ENCODE peak calls at places on chromosomes 1 and 21, in seven cellular contexts. H is GM20000, E is cardiac fibroblast, D is tibial nerve, S is body of pancreas, X is NCI-H1694 treated with DMSO at 0.1 percent for 48 hours, G is non-pigmented ciliary epithelial cell. A is an unnamed sample.

GRCh38 chr21:31531967-31532366 is 127.5 kb upstream of the SOD1 start:
- DNase-seq in H (no peak), E (no peak), D (no peak), S (no peak), X (peak; percentile 53), G (no peak), A (no peak)

GRCh38 chr21:46600978-46601377 is 3.9 kb downstream of the S100B start:
- DNase-seq in H (peak; percentile 5), E (no peak), D (no peak), S (no peak), X (no peak), G (no peak), A (no peak)

GRCh38 chr1:61198554-61198953 is 116.2 kb downstream of the NFIA start:
- DNase-seq in H (no peak), E (no peak), D (no peak), S (no peak), X (peak; percentile 99), G (no peak), A (no peak)

GRCh38 chr1:3501856-3502665 is 47.6 kb downstream of the ARHGEF16 start:
- DNase-seq in H (peak; percentile 82), E (peak; percentile 47), D (peak; percentile 74), S (peak; percentile 72), X (no peak), G (no peak), A (peak; percentile 55)

GRCh38 chr1:94022471-94023189 is 98.3 kb downstream of the ABCA4 start:
- DNase-seq in H (no peak), E (peak; percentile 98), D (peak; percentile 28), S (no peak), X (no peak), G (peak; percentile 90), A (no peak)

GRCh38 chr1:88701275-88701674 is 17.2 kb downstream of the PKN2 start:
- DNase-seq in H (peak; percentile 11), E (peak; percentile 41), D (no peak), S (no peak), X (no peak), G (no peak), A (no peak)

GRCh38 chr1:116711061-116711582 is 43.1 kb upstream of the CD2 start:
- DNase-seq in H (no peak), E (no peak), D (no peak), S (no peak), X (peak; percentile 70), G (no peak), A (no peak)

GRCh38 chr1:112937070-112937469 is 18.9 kb downstream of the SLC16A1 start:
- DNase-seq in H (peak; percentile 37), E (peak; percentile 51), D (no peak), S (no peak), X (no peak), G (no peak), A (no peak)

GRCh38 chr1:17586172-17586963 is 46.9 kb downstream of the ARHGEF10L start:
- DNase-seq in H (no peak), E (peak; percentile 90), D (no peak), S (no peak), X (no peak), G (peak; percentile 53), A (no peak)

GRCh38 chr1:204874274-204874673 is 3.6 kb downstream of the NFASC start:
- DNase-seq in H (no peak), E (no peak), D (no peak), S (no peak), X (no peak), G (no peak), A (no peak)

GRCh38 chr1:193537266-193538003 is 351.0 kb upstream of the B3GALT2 start:
- DNase-seq in H (peak; percentile 53), E (no peak), D (no peak), S (no peak), X (no peak), G (no peak), A (no peak)

GRCh38 chr1:205792946-205793673 is 17.8 kb upstream of the RAB29 start:
- DNase-seq in H (no peak), E (no peak), D (no peak), S (no peak), X (no peak), G (no peak), A (no peak)

GRCh38 chr1:246773213-246773641 is 49.0 kb downstream of the SCCPDH start:
- DNase-seq in H (peak; percentile 69), E (no peak), D (no peak), S (no peak), X (no peak), G (no peak), A (no peak)

GRCh38 chr21:34981793-34982192 is 67.3 kb downstream of the RUNX1 start:
- DNase-seq in H (no peak), E (no peak), D (no peak), S (no peak), X (no peak), G (no peak), A (no peak)

GRCh38 chr1:97186381-97186780 is 464.8 kb downstream of the PTBP2 start:
- DNase-seq in H (no peak), E (peak; percentile 43), D (no peak), S (no peak), X (no peak), G (no peak), A (no peak)

GRCh38 chr1:61184035-61184713 is 101.8 kb downstream of the NFIA start:
- DNase-seq in H (no peak), E (peak; percentile 94), D (peak; percentile 89), S (peak; percentile 95), X (peak; percentile 96), G (peak; percentile 47), A (peak; percentile 97)

GRCh38 chr1:40646385-40646784 is 19.1 kb downstream of the RIMS3 start:
- DNase-seq in H (no peak), E (peak; percentile 71), D (no peak), S (no peak), X (no peak), G (no peak), A (no peak)

GRCh38 chr1:169970114-169970513 is 76.4 kb upstream of the SCYL3 start:
- DNase-seq in H (no peak), E (no peak), D (no peak), S (no peak), X (no peak), G (no peak), A (no peak)

GRCh38 chr1:210554382-210554781 is 225.7 kb downstream of the HHAT start:
- DNase-seq in H (no peak), E (no peak), D (no peak), S (no peak), X (no peak), G (no peak), A (no peak)

GRCh38 chr1:66048011-66048410 is 255.3 kb downstream of the PDE4B start:
- DNase-seq in H (no peak), E (no peak), D (no peak), S (no peak), X (no peak), G (no peak), A (no peak)

GRCh38 chr21:34074283-34075098 is 1.1 kb downstream of the MRPS6 start:
- DNase-seq in H (no peak), E (peak; percentile 40), D (no peak), S (no peak), X (no peak), G (no peak), A (peak; percentile 38)

GRCh38 chr1:113792986-113793385 is 19.3 kb downstream of the RSBN1 start:
- DNase-seq in H (no peak), E (peak; percentile 73), D (no peak), S (no peak), X (no peak), G (no peak), A (no peak)

GRCh38 chr1:155989242-155989991 is 11.1 kb upstream of the ARHGEF2 start:
- DNase-seq in H (peak; percentile 74), E (peak; percentile 78), D (no peak), S (peak; percentile 66), X (peak; percentile 90), G (no peak), A (peak; percentile 75)

GRCh38 chr1:87941292-87941946 is 612.7 kb downstream of the LMO4 start:
- DNase-seq in H (no peak), E (no peak), D (no peak), S (no peak), X (no peak), G (no peak), A (no peak)

GRCh38 chr1:203289281-203289981 is 15.9 kb upstream of the BTG2 start:
- DNase-seq in H (peak; percentile 83), E (no peak), D (no peak), S (peak; percentile 41), X (peak; percentile 51), G (no peak), A (no peak)

GRCh38 chr21:23853796-23854379 is 1753.4 kb downstream of the MRPL39 start:
- DNase-seq in H (peak; percentile 8), E (peak; percentile 44), D (no peak), S (no peak), X (peak; percentile 19), G (peak; percentile 14), A (no peak)

GRCh38 chr1:226112626-226113025 is 50.1 kb downstream of the H3-3A start:
- DNase-seq in H (no peak), E (no peak), D (no peak), S (no peak), X (no peak), G (no peak), A (no peak)

GRCh38 chr1:3691421-3692204 is 39.3 kb downstream of the TP73 start:
- DNase-seq in H (no peak), E (no peak), D (no peak), S (no peak), X (peak; percentile 32), G (no peak), A (no peak)

GRCh38 chr1:53947172-53947835 is 1.2 kb downstream of the LRRC42 start:
- DNase-seq in H (no peak), E (no peak), D (no peak), S (no peak), X (peak; percentile 19), G (no peak), A (peak; percentile 20)

GRCh38 chr1:209158851-209159250 is 424.7 kb upstream of the CAMK1G start:
- DNase-seq in H (no peak), E (no peak), D (no peak), S (no peak), X (no peak), G (no peak), A (no peak)

GRCh38 chr1:97943354-97943753 is 22.5 kb upstream of the DPYD start:
- DNase-seq in H (no peak), E (peak; percentile 77), D (no peak), S (no peak), X (no peak), G (no peak), A (no peak)

GRCh38 chr1:202056644-202057334 is 46.4 kb downstream of the ELF3 start:
- DNase-seq in H (no peak), E (no peak), D (no peak), S (peak; percentile 91), X (no peak), G (no peak), A (no peak)

GRCh38 chr1:20640183-20640597 is 6.9 kb downstream of the PINK1 start:
- DNase-seq in H (peak; percentile 76), E (peak; percentile 71), D (no peak), S (peak; percentile 54), X (peak; percentile 23), G (no peak), A (no peak)

GRCh38 chr21:34890724-34891609 is 158.1 kb downstream of the RUNX1 start:
- DNase-seq in H (no peak), E (peak; percentile 51), D (no peak), S (peak; percentile 23), X (no peak), G (no peak), A (peak; percentile 50)

GRCh38 chr1:155010211-155010918 is 7.8 kb downstream of the ZBTB7B start:
- DNase-seq in H (no peak), E (no peak), D (no peak), S (no peak), X (no peak), G (no peak), A (no peak)

GRCh38 chr1:156025873-156026272 is 5.1 kb upstream of the SSR2 start:
- DNase-seq in H (peak; percentile 67), E (peak; percentile 49), D (no peak), S (peak; percentile 58), X (peak; percentile 92), G (no peak), A (no peak)

GRCh38 chr1:198359024-198359653 is 181.3 kb downstream of the ATP6V1G3 start:
- DNase-seq in H (no peak), E (peak; percentile 60), D (no peak), S (no peak), X (no peak), G (no peak), A (no peak)

GRCh38 chr1:177013273-177013672 is 151.2 kb downstream of the ASTN1 start:
- DNase-seq in H (no peak), E (no peak), D (no peak), S (no peak), X (peak; percentile 75), G (no peak), A (no peak)

A was measured in ovary.